ENCODE peak calls at places on chromosomes 16 and 17, in seven cellular contexts. E, X, U, Y, B, P and V are unnamed samples.

GRCh38 chr17:7184091-7184488 is 4.9 kb upstream of the ASGR1 start:
- DNase-seq in Y (no peak), B (no peak), U (no peak), X (no peak), P (no peak), E (no peak), V (no peak)

GRCh38 chr16:2486645-2487516 is 12.0 kb downstream of the TBC1D24 start:
- DNase-seq in B (peak; percentile 59), Y (no peak), X (peak; percentile 88), U (peak; percentile 86), E (no peak), P (no peak), V (peak; percentile 23)

GRCh38 chr17:9330140-9330902 is 245.3 kb downstream of the STX8 start:
- DNase-seq in U (no peak), P (no peak), Y (no peak), X (no peak), B (no peak), E (no peak), V (no peak)

GRCh38 chr16:12228607-12229499 is 252.3 kb downstream of the SNX29 start:
- DNase-seq in X (peak; percentile 43), B (no peak), E (peak; percentile 52), Y (peak; percentile 29), U (no peak), P (peak; percentile 29), V (peak; percentile 71)

GRCh38 chr16:85382717-85383118 is 230.4 kb upstream of the GSE1 start:
- DNase-seq in Y (no peak), P (no peak), X (no peak), U (no peak), B (no peak), E (no peak), V (no peak)

GRCh38 chr17:39674702-39675389 is 6.6 kb downstream of the PNMT start:
- DNase-seq in B (no peak), X (peak; percentile 42), P (no peak), E (no peak), Y (no peak), U (no peak), V (no peak)

GRCh38 chr16:11354733-11355574 is 9.7 kb downstream of the RMI2 start:
- DNase-seq in E (no peak), U (peak; percentile 93), B (no peak), Y (no peak), X (peak; percentile 67), P (no peak), V (peak; percentile 92)

GRCh38 chr16:69324585-69325253 is 5.7 kb downstream of the PDF start:
- DNase-seq in P (no peak), Y (no peak), E (no peak), B (no peak), U (no peak), X (no peak), V (no peak)

GRCh38 chr17:73782641-73783381 is 138.6 kb upstream of the SDK2 start:
- DNase-seq in U (no peak), B (no peak), E (no peak), Y (no peak), P (no peak), X (no peak), V (no peak)

GRCh38 chr16:22670044-22670536 is 143.9 kb upstream of the HS3ST2 start:
- DNase-seq in E (no peak), B (no peak), Y (no peak), U (no peak), X (no peak), P (no peak), V (no peak)